ENCODE peak calls at places on chromosomes 16 and 17, in six cellular contexts. M, X, Z, L, Y and R are unnamed samples.

GRCh38 chr17:83192161-83192788 is 112.9 kb downstream of the METRNL start:
- DNase-seq in M (peak; percentile 79), X (no peak), Z (no peak), L (no peak), Y (peak; percentile 10), R (peak; percentile 80)

GRCh38 chr16:17245727-17246576 is 224.8 kb downstream of the XYLT1 start:
- DNase-seq in M (no peak), X (no peak), Z (no peak), L (no peak), Y (no peak), R (no peak)

GRCh38 chr16:52543654-52544053 is 3.3 kb downstream of the TOX3 start:
- DNase-seq in M (no peak), X (no peak), Z (no peak), L (no peak), Y (no peak), R (no peak)

GRCh38 chr16:30948956-30949654 is at the start of gene ORAI3:
- DNase-seq in M (peak; percentile 91), X (peak; percentile 57), Z (peak; percentile 77), L (no peak), Y (peak; percentile 80), R (peak; percentile 86)

GRCh38 chr16:66515543-66516171 is 34.3 kb downstream of the TK2 start:
- DNase-seq in M (peak; percentile 67), X (peak; percentile 81), Z (no peak), L (no peak), Y (no peak), R (no peak)

GRCh38 chr16:80274576-80275191 is 266.1 kb upstream of the DYNLRB2 start:
- DNase-seq in M (no peak), X (no peak), Z (no peak), L (no peak), Y (no peak), R (no peak)

GRCh38 chr17:50841949-50842354 is 6.6 kb downstream of the WFIKKN2 start:
- DNase-seq in M (no peak), X (peak; percentile 76), Z (peak; percentile 75), L (peak; percentile 66), Y (peak; percentile 68), R (no peak)

GRCh38 chr16:64346080-64346479 is 775.8 kb downstream of the CDH11 start:
- DNase-seq in M (no peak), X (no peak), Z (no peak), L (no peak), Y (no peak), R (no peak)

GRCh38 chr17:68327823-68328557 is 36.7 kb downstream of the ARSG start:
- DNase-seq in M (no peak), X (no peak), Z (no peak), L (no peak), Y (no peak), R (no peak)

GRCh38 chr16:66164581-66164980 is 201.9 kb upstream of the CDH5 start:
- DNase-seq in M (no peak), X (no peak), Z (no peak), L (no peak), Y (no peak), R (no peak)

GRCh38 chr16:58536278-58536677 is 21.0 kb downstream of the SETD6 start:
- DNase-seq in M (no peak), X (no peak), Z (no peak), L (no peak), Y (no peak), R (no peak)

GRCh38 chr17:67477687-67478086 is 100.6 kb downstream of the PITPNC1 start:
- DNase-seq in M (no peak), X (no peak), Z (no peak), L (no peak), Y (no peak), R (no peak)

GRCh38 chr17:16314859-16315258 is 38.4 kb downstream of the CENPV start:
- DNase-seq in M (no peak), X (no peak), Z (no peak), L (no peak), Y (no peak), R (no peak)

GRCh38 chr16:16021988-16022682 is 72.7 kb downstream of the ABCC1 start:
- DNase-seq in M (peak; percentile 99), X (peak; percentile 97), Z (peak; percentile 96), L (peak; percentile 88), Y (peak; percentile 97), R (peak; percentile 96)

GRCh38 chr17:9072626-9073339 is 51.5 kb downstream of the NTN1 start:
- DNase-seq in M (peak; percentile 80), X (no peak), Z (peak; percentile 83), L (no peak), Y (peak; percentile 19), R (no peak)

GRCh38 chr17:66777689-66778225 is 57.2 kb upstream of the CACNG5 start:
- DNase-seq in M (no peak), X (no peak), Z (no peak), L (no peak), Y (no peak), R (peak; percentile 57)

GRCh38 chr16:19858654-19859018 is 26.0 kb downstream of the GPRC5B start:
- DNase-seq in M (peak; percentile 29), X (no peak), Z (no peak), L (no peak), Y (no peak), R (no peak)

GRCh38 chr16:58028541-58029070 is 3.1 kb downstream of the MMP15 start:
- DNase-seq in M (no peak), X (no peak), Z (no peak), L (no peak), Y (no peak), R (no peak)

GRCh38 chr17:33200587-33200986 is 92.5 kb downstream of the ASIC2 start:
- DNase-seq in M (no peak), X (peak; percentile 53), Z (no peak), L (no peak), Y (no peak), R (no peak)

GRCh38 chr16:86826931-86827330 is 248.6 kb downstream of the FOXL1 start:
- DNase-seq in M (no peak), X (no peak), Z (no peak), L (no peak), Y (no peak), R (no peak)

GRCh38 chr16:86531193-86531550 is 20.8 kb downstream of the FOXF1 start:
- DNase-seq in M (peak; percentile 93), X (no peak), Z (no peak), L (no peak), Y (peak; percentile 90), R (no peak)

GRCh38 chr16:30663820-30664528 is 5.7 kb downstream of the FBRS start:
- DNase-seq in M (no peak), X (no peak), Z (no peak), L (no peak), Y (no peak), R (no peak)

GRCh38 chr16:17972460-17972943 is 364.0 kb downstream of the NPIPA8 start:
- DNase-seq in M (no peak), X (no peak), Z (no peak), L (no peak), Y (no peak), R (peak; percentile 83)

GRCh38 chr16:69463876-69464275 is 39.5 kb downstream of the CYB5B start:
- DNase-seq in M (no peak), X (no peak), Z (no peak), L (no peak), Y (no peak), R (no peak)
- TF ChIP-seq CTCF in M (no peak), X (no peak), Z (no peak), L (no peak), Y (no peak), R (no peak)

DNA sequence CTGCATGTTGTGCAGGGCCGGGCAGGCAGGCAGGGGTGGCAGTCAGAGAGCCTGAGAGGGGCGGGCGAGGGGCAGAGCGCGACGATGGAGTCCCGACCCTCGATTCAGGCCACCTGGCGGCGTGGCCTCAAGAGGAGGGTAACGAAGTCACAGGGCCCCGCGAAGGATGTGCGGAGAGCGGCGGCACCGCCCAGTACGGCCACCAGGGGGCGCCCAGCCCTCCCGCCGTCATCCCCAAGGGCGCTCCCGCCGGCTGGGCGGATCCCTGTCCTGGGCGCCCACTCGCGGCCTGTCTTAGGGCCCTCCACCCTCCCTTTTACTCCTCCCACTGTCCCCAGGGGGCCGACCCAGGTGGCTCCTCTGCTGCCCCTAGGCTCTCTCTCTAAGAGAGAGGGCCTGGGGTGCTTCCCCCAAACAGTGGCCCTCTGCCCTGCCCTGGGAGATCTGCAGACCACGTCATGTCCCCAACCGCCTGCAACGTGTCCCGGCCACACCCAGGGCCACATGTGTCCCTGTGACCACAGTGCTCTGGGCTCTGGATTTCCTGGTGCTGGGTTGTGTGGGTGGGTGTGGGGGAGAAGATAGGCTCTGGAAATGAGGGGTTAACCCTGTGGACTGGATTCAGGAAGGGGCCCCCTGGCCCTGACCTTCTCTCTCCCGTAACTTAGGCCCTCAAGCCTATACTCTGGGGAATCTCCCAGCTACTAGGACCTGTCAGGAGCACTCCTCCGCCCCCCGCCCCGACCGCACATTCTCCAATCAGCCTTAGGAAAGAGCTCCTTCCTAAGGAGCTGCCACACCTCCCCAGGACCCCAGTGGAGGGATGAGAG is 5.9 kb downstream of the DPEP2 start:
- DNase-seq in M (peak; percentile 90), X (peak; percentile 76), Z (peak; percentile 82), L (peak; percentile 69), Y (peak; percentile 75), R (peak; percentile 85)
- TF ChIP-seq EP300 in M (no peak), X (no peak), Z (no peak), L (no peak), Y (no peak), R (no peak)

DNA sequence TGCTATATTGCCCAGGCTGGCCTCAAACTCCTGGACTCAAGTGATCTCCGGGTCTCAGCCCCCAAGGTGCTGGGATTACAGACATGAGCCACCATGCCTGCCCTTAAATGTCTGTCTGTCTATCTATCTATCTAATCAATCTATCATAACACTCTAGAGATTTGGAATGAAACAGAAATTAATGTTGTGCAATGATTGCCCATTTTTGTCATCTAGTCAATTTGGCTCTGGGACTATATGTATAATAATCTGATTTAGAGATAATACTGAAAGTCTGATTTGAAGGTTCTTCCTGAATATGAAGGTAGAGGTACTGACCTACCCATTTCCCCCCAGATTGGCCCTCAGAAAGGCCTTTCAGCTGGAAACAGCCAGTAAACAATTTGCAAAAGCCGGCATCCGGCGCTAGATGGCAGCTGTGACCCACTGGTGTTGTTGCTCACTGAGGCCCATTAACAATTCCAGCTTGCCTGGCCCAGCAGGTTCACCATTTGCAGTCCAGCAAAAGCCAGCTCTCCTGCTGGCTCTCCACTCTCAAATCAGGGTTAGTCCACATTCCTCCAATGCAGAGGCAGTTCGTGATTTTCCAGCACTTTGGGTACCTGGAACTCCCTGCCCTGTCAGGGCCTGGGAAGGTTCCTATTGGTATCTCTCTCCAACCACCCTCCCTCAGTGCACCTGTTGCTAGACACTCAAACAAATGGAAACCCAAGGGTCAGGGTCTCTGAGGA is 22.9 kb upstream of the C16orf87 start:
- DNase-seq in M (peak; percentile 83), X (peak; percentile 74), Z (peak; percentile 87), L (peak; percentile 81), Y (peak; percentile 64), R (peak; percentile 82)
- H3K9me3 ChIP-seq in M (no peaks in the 10 kb centered on the region), X (no peaks in the 10 kb centered on the region), Z (no peaks in the 10 kb centered on the region), L (no peaks in the 10 kb centered on the region), Y (no peaks in the 10 kb centered on the region), R (no peaks in the 10 kb centered on the region)

DNA sequence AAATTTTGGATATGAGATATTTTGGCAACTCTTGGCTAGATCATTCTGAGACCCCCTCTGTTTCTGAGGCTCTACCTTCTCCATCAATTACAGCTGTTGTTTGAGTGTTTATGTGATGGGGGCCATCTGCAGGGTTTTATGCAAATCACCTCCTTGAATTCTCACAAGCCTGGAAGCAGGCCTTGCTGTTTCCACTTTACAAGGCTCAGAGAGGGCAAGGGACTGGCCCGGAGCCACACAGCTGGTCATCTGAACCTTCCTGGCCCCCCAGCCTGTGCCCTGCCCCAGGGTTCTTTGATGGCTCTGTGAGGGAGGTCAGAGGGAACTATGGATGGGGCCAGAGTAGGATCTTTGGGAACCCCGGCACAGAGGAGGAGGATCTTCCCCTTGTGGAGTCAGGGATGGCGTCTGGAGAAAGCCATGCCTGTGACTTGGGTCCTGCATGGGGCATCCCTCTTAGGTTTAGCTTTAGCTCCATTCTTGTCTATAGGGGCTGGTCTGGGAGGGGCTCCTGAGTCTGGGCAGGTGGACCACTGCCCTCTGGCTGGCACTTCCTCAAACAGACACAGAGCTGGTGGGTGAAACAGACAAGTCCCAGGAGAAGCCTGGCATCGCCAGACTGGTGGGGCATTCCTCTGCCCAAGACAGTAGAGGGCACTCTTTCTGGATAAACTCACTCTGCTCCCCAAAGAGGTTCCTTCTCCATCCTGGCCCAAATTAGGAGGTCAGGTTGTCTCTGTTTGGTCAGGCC is 26.2 kb downstream of the IL21R start:
- DNase-seq in M (peak; percentile 28), X (no peak), Z (no peak), L (no peak), Y (no peak), R (peak; percentile 58)
- TF ChIP-seq CTCF in M (no peak), X (no peak), Z (no peak), L (peak; percentile 32), Y (no peak), R (no peak)